ENCODE peak calls at places on chromosomes 12 and 14, in eight cellular contexts. M is Calu3, O is Caco-2, B is glutamatergic neuron, N is psoas muscle, Y is cardiac fibroblast, Q is A549, K is pancreas. Z is an unnamed sample.

GRCh38 chr12:131910302-131911110 is 16.1 kb downstream of the ULK1 start:
- DNase-seq in B (no peak), Q (no peak), Y (no peak), N (no peak), O (no peak), K (no peak), M (no peak), Z (no peak)

GRCh38 chr14:74945261-74945851 is 10.0 kb downstream of the PGF start:
- DNase-seq in N (peak), K (no peak), M (peak), B (peak), Y (peak), O (peak), Q (peak), Z (no peak)

GRCh38 chr14:25226214-25226613 is 176.3 kb upstream of the STXBP6 start:
- DNase-seq in Y (no peak), B (no peak), N (no peak), K (no peak), Q (no peak), O (no peak), M (no peak), Z (no peak)

GRCh38 chr14:51328089-51328941 is 88.3 kb downstream of the TMX1 start:
- DNase-seq in Q (no peak), K (no peak), B (no peak), O (no peak), M (no peak), Y (peak), N (peak), Z (no peak)

GRCh38 chr14:34781242-34781641 is 66.8 kb upstream of the CFL2 start:
- DNase-seq in M (no peak), B (no peak), N (no peak), Y (peak), Q (no peak), K (no peak), O (no peak), Z (peak)

GRCh38 chr12:24011927-24012326 is 62.5 kb upstream of the SOX5 start:
- DNase-seq in N (no peak), K (no peak), Y (no peak), Q (no peak), M (no peak), B (no peak), O (no peak), Z (no peak)

GRCh38 chr12:91180162-91180561 is 2.5 kb downstream of the DCN start:
- DNase-seq in Q (no peak), N (no peak), Y (no peak), K (no peak), O (no peak), M (no peak), B (no peak), Z (no peak)

GRCh38 chr14:71693373-71693772 is 238.9 kb upstream of the RGS6 start:
- DNase-seq in Q (no peak), M (no peak), O (no peak), Y (peak), K (no peak), B (no peak), N (no peak), Z (no peak)

GRCh38 chr12:23880988-23881387 is 68.5 kb downstream of the SOX5 start:
- DNase-seq in O (no peak), K (no peak), M (no peak), B (no peak), N (no peak), Y (no peak), Q (no peak), Z (no peak)

GRCh38 chr14:34252227-34252626 is 209.8 kb downstream of the SPTSSA start:
- DNase-seq in B (peak), K (no peak), M (no peak), N (no peak), Q (no peak), O (no peak), Y (no peak), Z (no peak)

GRCh38 chr12:2343672-2344071 is 290.9 kb downstream of the CACNA1C start:
- DNase-seq in Y (no peak), B (no peak), Q (no peak), O (no peak), N (no peak), K (no peak), M (no peak), Z (no peak)

GRCh38 chr14:96176811-96177211 is 27.8 kb upstream of the BDKRB2 start:
- DNase-seq in N (peak), B (no peak), Q (no peak), K (no peak), O (no peak), Y (peak), M (no peak), Z (no peak)

GRCh38 chr14:96180004-96180403 is 24.6 kb upstream of the BDKRB2 start:
- DNase-seq in Y (no peak), K (no peak), Q (no peak), M (no peak), O (no peak), N (no peak), B (no peak), Z (no peak)

GRCh38 chr14:96177766-96178377 is 26.8 kb upstream of the BDKRB2 start:
- DNase-seq in Q (no peak), M (no peak), B (no peak), Y (peak), K (no peak), O (no peak), N (peak), Z (no peak)

GRCh38 chr14:96181188-96181762 is 23.4 kb upstream of the BDKRB2 start:
- DNase-seq in B (no peak), M (no peak), K (no peak), N (no peak), O (no peak), Q (no peak), Y (no peak), Z (no peak)

DNA sequence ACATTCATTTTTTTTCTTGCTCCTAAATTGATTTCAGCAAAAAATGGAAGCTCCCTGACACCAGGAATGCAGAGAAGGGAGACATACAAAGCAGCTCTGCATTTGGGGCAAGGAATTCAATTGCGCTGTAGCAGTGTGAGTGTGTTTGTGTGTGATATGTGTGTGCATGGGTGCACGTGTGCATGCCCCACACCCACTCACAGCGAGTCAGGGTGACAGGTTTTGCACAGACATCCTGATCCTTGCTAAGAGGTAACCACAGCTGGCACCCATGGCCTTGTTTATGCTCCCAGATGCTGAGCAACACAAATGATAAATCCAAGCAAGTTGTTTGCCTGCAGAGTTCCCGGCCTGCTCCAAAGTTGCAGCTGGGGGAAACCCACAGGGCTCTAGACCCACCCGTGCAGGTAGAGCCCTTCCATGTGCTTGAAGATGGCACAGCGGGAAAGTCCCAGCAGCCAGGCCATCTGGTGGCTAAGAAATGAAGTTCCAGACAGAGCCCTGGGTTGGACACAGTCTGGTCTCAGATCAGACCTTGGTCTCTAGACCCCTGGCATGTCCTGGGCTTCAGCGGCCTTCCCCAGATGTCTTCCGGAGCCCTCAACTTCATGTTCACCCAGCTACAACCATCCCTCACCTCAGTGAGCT is 25.8 kb upstream of the BDKRB2 start:
- DNase-seq in M (no peak), Q (no peak), B (no peak), K (no peak), Y (no peak), O (peak), N (no peak), Z (no peak)
- TF ChIP-seq CTCF in M (no peak), Q (no peak), B (no peak), K (no peak), Y (no peak), O (no peak), N (no peak), Z (no peak)

GRCh38 chr14:99512571-99513182 is 31.5 kb downstream of the CCNK start:
- DNase-seq in O (no peak), N (no peak), Y (no peak), M (no peak), K (no peak), Q (no peak), B (no peak), Z (no peak)

GRCh38 chr14:99513183-99513694 is 32.0 kb downstream of the CCNK start:
- DNase-seq in Q (no peak), B (no peak), K (no peak), M (no peak), Y (no peak), O (no peak), N (no peak), Z (no peak)

GRCh38 chr14:99510556-99511139 is 29.4 kb downstream of the CCNK start:
- DNase-seq in N (no peak), B (no peak), K (no peak), Q (no peak), Y (no peak), O (no peak), M (no peak), Z (no peak)

GRCh38 chr14:99511421-99512109 is 30.4 kb downstream of the CCNK start:
- DNase-seq in N (no peak), M (no peak), K (no peak), Q (no peak), B (peak), Y (peak), O (no peak), Z (no peak)

DNA sequence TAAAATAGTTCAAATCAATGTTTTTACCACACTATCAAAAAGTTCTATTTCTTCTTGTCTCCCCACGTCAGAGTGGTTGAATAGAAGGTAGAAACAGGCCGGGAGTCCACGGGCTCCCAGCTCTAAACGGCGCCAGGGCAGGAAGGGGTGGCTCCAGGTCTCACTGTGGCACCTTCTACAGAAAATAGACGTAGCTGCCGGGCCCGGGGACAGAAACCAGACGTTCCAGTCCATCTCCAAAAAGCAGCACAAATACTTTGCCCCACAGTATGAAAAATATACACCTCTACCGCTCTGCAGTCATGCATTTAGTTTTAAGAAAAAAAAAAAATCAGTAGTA is 30.9 kb downstream of the CCNK start:
- DNase-seq in B (no peak), M (no peak), O (no peak), Y (no peak), Q (no peak), K (no peak), N (no peak), Z (no peak)
- TF ChIP-seq CTCF in B (no peak), M (no peak), O (no peak), Y (no peak), Q (no peak), K (no peak), N (no peak), Z (no peak)

GRCh38 chr14:59507063-59507751 is 22.9 kb downstream of the JKAMP start:
- DNase-seq in K (peak), B (peak), N (peak), O (peak), Q (peak), Y (peak), M (peak), Z (peak)
- TF ChIP-seq CTCF in K (peak), B (peak), N (peak), O (peak), Q (peak), Y (peak), M (peak), Z (peak)

DNA sequence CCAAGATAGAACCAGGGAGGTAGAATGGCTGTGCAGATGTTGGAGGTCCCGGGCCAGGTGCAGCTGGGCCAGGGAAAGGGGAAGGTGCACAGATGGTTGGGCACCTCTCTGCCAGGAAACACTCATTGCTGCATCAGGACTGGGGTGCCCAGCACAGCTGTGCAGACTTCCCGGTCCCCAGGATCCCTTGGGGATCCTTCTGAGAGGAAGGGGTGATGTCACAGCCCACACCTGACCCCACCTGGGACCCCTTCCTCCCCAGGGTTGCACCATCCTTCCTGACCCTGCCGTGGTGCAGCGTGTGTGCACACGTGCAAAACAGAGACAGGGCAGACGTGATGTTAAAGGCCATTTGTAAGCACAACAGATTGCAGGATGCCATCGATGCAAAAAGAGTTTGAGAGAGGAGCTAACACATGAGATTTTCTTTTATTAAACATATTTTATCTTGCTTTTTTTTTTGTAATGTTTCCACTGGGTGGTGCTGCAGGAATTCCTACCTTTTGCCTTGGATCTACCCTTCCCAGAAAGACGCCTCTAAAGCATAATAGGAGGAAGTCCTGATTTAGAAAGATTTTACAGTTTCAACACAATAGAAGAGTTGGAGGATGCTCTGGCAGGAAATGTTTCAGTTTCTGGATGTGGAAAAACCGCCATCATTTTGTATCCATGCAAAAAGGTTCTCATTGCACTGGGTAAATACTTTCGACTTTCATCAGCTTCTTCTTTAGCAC is 14.8 kb downstream of the ELK3 start:
- DNase-seq in M (no peak), N (no peak), O (no peak), B (no peak), Y (peak), Q (no peak), K (no peak), Z (no peak)
- TF ChIP-seq CTCF in M (no peak), N (no peak), O (no peak), B (no peak), Y (no peak), Q (no peak), K (no peak), Z (no peak)

GRCh38 chr12:113051759-113052158 is 4.8 kb upstream of the DTX1 start:
- DNase-seq in N (no peak), O (no peak), Y (no peak), M (no peak), B (no peak), Q (no peak), K (no peak), Z (no peak)

GRCh38 chr12:113050808-113051207 is 5.7 kb upstream of the DTX1 start:
- DNase-seq in M (no peak), K (no peak), N (no peak), Q (no peak), O (no peak), Y (no peak), B (no peak), Z (no peak)

GRCh38 chr12:113052326-113052725 is 4.2 kb upstream of the DTX1 start:
- DNase-seq in N (no peak), M (no peak), Q (no peak), O (no peak), Y (no peak), B (no peak), K (no peak), Z (no peak)

GRCh38 chr12:113049976-113050742 is 6.4 kb upstream of the DTX1 start:
- DNase-seq in N (no peak), Y (peak), K (no peak), Q (peak), M (peak), O (peak), B (no peak), Z (no peak)

DNA sequence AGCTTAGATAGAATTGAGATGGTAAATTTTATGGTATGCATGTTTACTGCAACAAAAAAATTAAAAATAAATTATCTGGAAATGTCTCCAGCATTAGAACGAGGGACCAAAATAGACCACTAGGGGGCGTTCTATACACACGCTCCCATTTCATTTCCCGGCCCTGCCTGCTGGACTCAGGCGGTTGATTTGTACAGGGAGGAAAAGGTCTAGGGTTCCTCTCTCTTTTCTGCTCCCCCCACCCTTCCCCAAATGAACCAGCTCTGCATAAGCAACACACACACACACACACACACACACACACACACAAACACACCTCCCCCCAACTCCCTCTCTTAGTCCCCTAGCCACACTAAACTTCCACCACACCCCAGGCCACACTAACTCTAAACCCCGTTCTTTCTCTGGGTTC is 7.8 kb upstream of the DTX1 start:
- DNase-seq in N (no peak), Y (peak), M (peak), Q (peak), O (peak), K (peak), B (peak), Z (peak)
- TF ChIP-seq CTCF in N (peak), Y (peak), M (peak), Q (peak), O (peak), K (peak), B (peak), Z (peak)

GRCh38 chr12:112685321-112685720 is 106.2 kb upstream of the RPH3A start:
- DNase-seq in Q (no peak), M (no peak), B (no peak), N (no peak), K (no peak), Y (no peak), O (no peak), Z (no peak)

GRCh38 chr12:112682586-112682985 is 109.0 kb upstream of the RPH3A start:
- DNase-seq in Q (no peak), M (no peak), Y (no peak), N (no peak), K (no peak), O (no peak), B (no peak), Z (no peak)

GRCh38 chr12:112680993-112681392 is 110.6 kb upstream of the RPH3A start:
- DNase-seq in K (no peak), M (no peak), O (no peak), Q (no peak), Y (no peak), N (no peak), B (no peak), Z (no peak)

GRCh38 chr12:112686373-112686772 is 105.2 kb upstream of the RPH3A start:
- DNase-seq in K (no peak), M (peak), Q (no peak), N (no peak), O (no peak), B (no peak), Y (no peak), Z (peak)

DNA sequence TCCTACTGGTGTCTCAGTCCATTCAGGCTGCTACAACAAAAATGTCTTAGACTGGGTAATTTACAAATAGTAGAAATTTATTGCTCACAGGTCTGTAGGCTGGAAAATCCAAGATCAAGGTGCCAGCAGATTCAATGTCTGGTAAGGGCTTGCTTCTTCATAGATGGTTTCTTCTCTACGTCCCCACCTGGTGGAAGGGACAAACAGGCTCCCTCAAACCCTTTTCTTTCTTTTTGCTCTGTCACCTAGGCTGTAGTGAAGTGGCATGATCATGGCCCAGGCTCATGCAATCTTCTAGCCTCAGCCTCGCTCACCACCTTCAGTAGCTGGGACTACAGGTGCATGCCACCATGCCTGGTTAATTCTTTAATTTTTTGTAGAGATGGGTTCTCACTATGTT is 106.8 kb upstream of the RPH3A start:
- DNase-seq in B (no peak), Y (no peak), Q (no peak), O (no peak), N (no peak), K (no peak), M (no peak), Z (no peak)
- TF ChIP-seq CTCF in B (no peak), Y (no peak), Q (no peak), O (no peak), N (no peak), K (no peak), M (no peak), Z (no peak)

DNA sequence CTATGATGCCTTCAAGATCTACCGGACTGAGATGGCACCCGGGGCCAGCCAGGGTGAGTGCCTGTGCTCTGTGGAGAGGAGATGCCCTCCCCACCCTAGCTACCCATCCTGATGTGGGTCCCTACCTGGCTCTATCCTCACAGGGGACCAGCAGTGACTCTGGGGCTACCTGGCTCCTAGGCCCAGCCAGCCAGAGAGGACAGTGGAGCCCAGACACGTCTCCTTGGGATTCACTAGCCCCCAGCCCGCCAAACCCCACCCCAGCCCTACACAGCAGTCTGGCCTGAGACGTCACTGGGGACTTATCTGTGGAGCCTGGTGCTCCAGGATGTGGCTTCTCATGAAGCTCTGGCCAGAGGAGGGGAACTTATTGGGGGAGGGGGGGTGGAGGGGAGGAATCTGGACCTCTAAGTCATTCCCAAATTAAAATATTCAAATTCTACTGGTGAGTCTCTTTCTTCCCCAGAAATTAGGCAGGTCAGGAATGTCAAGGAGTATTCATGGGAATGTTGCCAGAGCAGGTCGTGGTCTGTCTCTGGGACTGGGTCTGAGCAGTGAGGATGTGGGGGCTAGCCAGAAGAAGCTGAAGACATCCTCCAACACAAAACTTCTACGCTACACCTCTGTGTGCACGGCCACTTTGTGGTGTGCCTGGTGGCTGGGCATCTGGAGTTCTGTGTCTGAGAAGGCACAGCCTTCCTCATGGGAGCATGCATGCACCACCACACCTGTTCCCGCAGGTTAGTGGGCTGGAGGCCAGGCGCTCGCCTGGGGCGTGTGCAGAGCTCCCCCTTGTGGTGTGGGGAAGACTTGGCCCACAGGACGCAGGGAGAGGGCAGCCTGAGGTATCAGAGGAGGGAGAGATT is 2.7 kb downstream of the CMTM5 start:
- DNase-seq in Y (peak), Q (peak), B (peak), N (peak), O (peak), K (peak), M (peak), Z (peak)
- TF ChIP-seq CTCF in Y (peak), Q (peak), B (peak), N (peak), O (peak), K (peak), M (peak), Z (peak)

GRCh38 chr14:77026930-77027537 is 1.5 kb downstream of the IRF2BPL start:
- DNase-seq in K (peak), O (peak), M (peak), N (peak), Q (no peak), B (peak), Y (peak), Z (no peak)
- TF ChIP-seq CTCF in K (no peak), O (no peak), M (no peak), N (no peak), Q (no peak), B (no peak), Y (no peak), Z (no peak)